ENCODE peak calls at places on chromosomes 1 and 21, in six cellular contexts. H is NAMALWA, N is RPMI7951, K is NCI-H2081 treated with DMSO at 0.1 percent for 48 hours, V is mammary epithelial cell, T is T-helper 2 cell. B is an unnamed sample.

GRCh38 chr1:85278853-85279314 is 2.5 kb upstream of the BCL10 start:
- DNase-seq in V (peak), T (peak), N (peak), H (no peak), K (no peak), B (peak)

GRCh38 chr21:37073417-37074194 is 552 bp downstream of the TTC3 start:
- DNase-seq in V (no peak), K (peak), N (peak), T (peak), H (peak), B (no peak)

GRCh38 chr1:27418326-27418761 is 25.9 kb downstream of the GPR3 start:
- DNase-seq in T (peak), N (peak), V (peak), K (no peak), H (no peak), B (peak)

GRCh38 chr1:152479792-152480595 is 30.6 kb upstream of the LCE5A start:
- DNase-seq in H (peak), T (peak), V (no peak), K (no peak), N (peak), B (no peak)

GRCh38 chr1:232923739-232924386 is 26.5 kb upstream of the NTPCR start:
- DNase-seq in N (peak), T (peak), V (peak), K (no peak), H (no peak), B (no peak)

GRCh38 chr1:240194120-240194519 is 102.4 kb downstream of the FMN2 start:
- DNase-seq in T (no peak), N (peak), V (no peak), H (no peak), K (no peak), B (peak)

GRCh38 chr1:25767437-25767770 is 32.6 kb upstream of the SELENON start:
- DNase-seq in V (no peak), N (no peak), T (no peak), K (no peak), H (no peak), B (no peak)

GRCh38 chr1:247456914-247457638 is 828 bp downstream of the OR2B11 start:
- DNase-seq in N (no peak), V (no peak), K (no peak), T (no peak), H (no peak), B (no peak)

GRCh38 chr1:228065543-228066347 is 16.8 kb upstream of the ARF1 start:
- DNase-seq in V (no peak), N (no peak), T (no peak), K (no peak), H (no peak), B (no peak)

GRCh38 chr1:182193908-182194550 is 132.5 kb upstream of the ZNF648 start:
- DNase-seq in K (no peak), N (peak), H (no peak), V (peak), T (no peak), B (no peak)

GRCh38 chr21:26939532-26940181 is 27.2 kb downstream of the ADAMTS5 start:
- DNase-seq in V (no peak), T (no peak), H (no peak), K (no peak), N (no peak), B (peak)

GRCh38 chr1:147246910-147247655 is 4.6 kb downstream of the CHD1L start:
- DNase-seq in V (no peak), T (no peak), N (no peak), H (peak), K (no peak), B (no peak)

GRCh38 chr1:180796897-180797296 is 115.8 kb upstream of the KIAA1614 start:
- DNase-seq in T (no peak), H (no peak), N (no peak), V (no peak), K (no peak), B (no peak)

GRCh38 chr1:3359346-3360157 is 94.9 kb upstream of the ARHGEF16 start:
- DNase-seq in N (no peak), V (no peak), H (no peak), K (no peak), T (no peak), B (no peak)

GRCh38 chr1:236240690-236241089 is 41.1 kb downstream of the ERO1B start:
- DNase-seq in K (no peak), N (no peak), V (no peak), H (no peak), T (no peak), B (no peak)

GRCh38 chr1:64192290-64192689 is 11.1 kb upstream of the UBE2U start:
- DNase-seq in V (no peak), N (no peak), K (no peak), H (no peak), T (no peak), B (no peak)

GRCh38 chr1:232040260-232040659 is 413.7 kb downstream of the DISC1 start:
- DNase-seq in H (no peak), T (no peak), N (no peak), K (no peak), V (no peak), B (no peak)

GRCh38 chr1:178354816-178355215 is 141.9 kb downstream of the CLEC20A start:
- DNase-seq in N (no peak), V (no peak), H (no peak), T (no peak), K (no peak), B (no peak)